ENCODE peak calls at places on chromosome 11, in nine cellular contexts. E is stimulated activated CD4-positive, alpha-beta T cell treated with anti-CD3 and anti-CD28 coated beads, TNF-alpha, amount 100 ng/mL, for 48 hours; Q is SK-MEL-5; S is nucleus accumbens; Z is adrenal gland; F is retinal pigment epithelial cell; G is B cell; X is caudate nucleus; T is 8988T. M is an unnamed sample.
A peak's percentile ranks its signal among the peaks of the same experiment; 100 is the strongest.

GRCh38 chr11:73229321-73230275 is 11.5 kb downstream of the P2RY2 start:
- DNase-seq in T (no peak), Q (no peak), X (no peak), E (no peak), G (peak; percentile 9), F (no peak), S (no peak), Z (peak; percentile 38), M (no peak)

GRCh38 chr11:19777342-19778102 is 64.9 kb downstream of the NAV2 start:
- DNase-seq in T (peak; percentile 79), Z (no peak), X (no peak), E (no peak), G (peak; percentile 76), F (no peak), Q (no peak), S (no peak), M (no peak)

GRCh38 chr11:65606876-65607613 is 7.0 kb downstream of the MAP3K11 start:
- DNase-seq in Q (peak; percentile 38), S (peak; percentile 96), Z (peak; percentile 96), E (no peak), G (no peak), T (peak; percentile 92), X (peak; percentile 97), F (peak; percentile 88), M (peak; percentile 99)

GRCh38 chr11:19873730-19874129 is 161.1 kb downstream of the NAV2 start:
- DNase-seq in S (no peak), E (no peak), T (no peak), F (no peak), X (no peak), Q (no peak), Z (no peak), G (no peak), M (no peak)

GRCh38 chr11:3120071-3120792 is 44.9 kb downstream of the OSBPL5 start:
- DNase-seq in F (no peak), Q (no peak), G (no peak), T (no peak), Z (no peak), S (no peak), X (no peak), E (no peak), M (no peak)

GRCh38 chr11:45801723-45802315 is 3.1 kb upstream of the SLC35C1 start:
- DNase-seq in S (no peak), T (no peak), X (no peak), E (no peak), G (no peak), F (no peak), Z (no peak), Q (peak; percentile 24), M (peak; percentile 36)

GRCh38 chr11:62542750-62543567 is 3.6 kb downstream of the AHNAK start:
- DNase-seq in T (peak; percentile 87), F (no peak), G (peak; percentile 82), E (peak; percentile 76), Z (peak; percentile 85), S (peak; percentile 71), X (peak; percentile 36), Q (peak; percentile 62), M (peak; percentile 90)

GRCh38 chr11:97118756-97119155 is 728.9 kb downstream of the JRKL start:
- DNase-seq in E (no peak), T (no peak), Q (no peak), S (no peak), Z (no peak), X (no peak), F (no peak), G (no peak), M (no peak)

GRCh38 chr11:65419773-65420481 is 2.7 kb upstream of the NEAT1 start:
- DNase-seq in F (peak; percentile 90), S (peak; percentile 91), Q (peak; percentile 90), E (no peak), X (peak; percentile 90), Z (peak; percentile 98), G (peak; percentile 19), T (no peak), M (peak; percentile 98)

M was measured in right atrium auricular region.